ENCODE peak calls at places on chromosomes 11 and 22, in four cellular contexts. One of them, this sample, is unnamed.

GRCh38 chr11:68353669-68354068 is 41.3 kb downstream of the LRP5 start:
- DNase-seq in uterus: no peak
- DNase-seq in heart right ventricle: no peak
- DNase-seq in progenitor cell of endocrine pancreas: no peak
- DNase-seq in this sample: no peak

GRCh38 chr11:2689551-2690260 is 10.1 kb downstream of the KCNQ1OT1 start:
- DNase-seq in uterus: peak; percentile 4
- DNase-seq in heart right ventricle: no peak
- DNase-seq in progenitor cell of endocrine pancreas: no peak
- DNase-seq in this sample: no peak

GRCh38 chr11:132987936-132988335 is 544.4 kb downstream of the OPCML start:
- DNase-seq in uterus: no peak
- DNase-seq in heart right ventricle: no peak
- DNase-seq in progenitor cell of endocrine pancreas: no peak
- DNase-seq in this sample: no peak

GRCh38 chr11:47340980-47341775 is 11.3 kb downstream of the MYBPC3 start:
- DNase-seq in uterus: no peak
- DNase-seq in heart right ventricle: peak; percentile 33
- DNase-seq in progenitor cell of endocrine pancreas: no peak
- DNase-seq in this sample: no peak

GRCh38 chr11:119828011-119828410 is 99.0 kb upstream of the NECTIN1 start:
- DNase-seq in uterus: no peak
- DNase-seq in heart right ventricle: no peak
- DNase-seq in progenitor cell of endocrine pancreas: no peak
- DNase-seq in this sample: no peak

GRCh38 chr11:76588455-76589325 is 81.9 kb downstream of the LRRC32 start:
- DNase-seq in uterus: peak; percentile 65
- DNase-seq in heart right ventricle: peak; percentile 77
- DNase-seq in progenitor cell of endocrine pancreas: no peak
- DNase-seq in this sample: peak; percentile 57

GRCh38 chr22:44881624-44882023 is 128.2 kb downstream of the PHF21B start:
- DNase-seq in uterus: no peak
- DNase-seq in heart right ventricle: no peak
- DNase-seq in progenitor cell of endocrine pancreas: no peak
- DNase-seq in this sample: no peak

GRCh38 chr11:130042093-130042591 is 27.6 kb upstream of the APLP2 start:
- DNase-seq in uterus: no peak
- DNase-seq in heart right ventricle: no peak
- DNase-seq in progenitor cell of endocrine pancreas: no peak
- DNase-seq in this sample: no peak

GRCh38 chr11:117884994-117885393 is 8.5 kb upstream of the FXYD6 start:
- DNase-seq in uterus: peak; percentile 72
- DNase-seq in heart right ventricle: no peak
- DNase-seq in progenitor cell of endocrine pancreas: no peak
- DNase-seq in this sample: peak; percentile 32

GRCh38 chr11:45285931-45286632 is at the start of gene SYT13:
- DNase-seq in uterus: no peak
- DNase-seq in heart right ventricle: peak; percentile 45
- DNase-seq in progenitor cell of endocrine pancreas: peak; percentile 65
- DNase-seq in this sample: peak; percentile 74

GRCh38 chr11:92550411-92550810 is 325.8 kb downstream of the FAT3 start:
- DNase-seq in uterus: no peak
- DNase-seq in heart right ventricle: no peak
- DNase-seq in progenitor cell of endocrine pancreas: no peak
- DNase-seq in this sample: no peak

GRCh38 chr11:78841451-78842060 is 266.9 kb upstream of the NARS2 start:
- DNase-seq in uterus: no peak
- DNase-seq in heart right ventricle: no peak
- DNase-seq in progenitor cell of endocrine pancreas: no peak
- DNase-seq in this sample: no peak

GRCh38 chr22:50148991-50149721 is 21.4 kb upstream of the PANX2 start:
- DNase-seq in uterus: no peak
- DNase-seq in heart right ventricle: peak; percentile 60
- DNase-seq in progenitor cell of endocrine pancreas: no peak
- DNase-seq in this sample: peak; percentile 71

GRCh38 chr22:50153756-50154140 is 16.8 kb upstream of the PANX2 start:
- DNase-seq in uterus: no peak
- DNase-seq in heart right ventricle: no peak
- DNase-seq in progenitor cell of endocrine pancreas: no peak
- DNase-seq in this sample: no peak

GRCh38 chr22:50153056-50153755 is 17.3 kb upstream of the PANX2 start:
- DNase-seq in uterus: no peak
- DNase-seq in heart right ventricle: no peak
- DNase-seq in progenitor cell of endocrine pancreas: no peak
- DNase-seq in this sample: no peak

GRCh38 chr22:50150161-50151129 is 20.1 kb upstream of the PANX2 start:
- DNase-seq in uterus: no peak
- DNase-seq in heart right ventricle: no peak
- DNase-seq in progenitor cell of endocrine pancreas: no peak
- DNase-seq in this sample: no peak

GRCh38 chr22:50151571-50152537 is 18.7 kb upstream of the PANX2 start:
- DNase-seq in uterus: no peak
- DNase-seq in heart right ventricle: no peak
- DNase-seq in progenitor cell of endocrine pancreas: no peak
- DNase-seq in this sample: no peak
- TF ChIP-seq CTCF in uterus: no peak
- TF ChIP-seq CTCF in heart right ventricle: no peak
- TF ChIP-seq CTCF in progenitor cell of endocrine pancreas: no peak
- TF ChIP-seq CTCF in this sample: no peak

GRCh38 chr22:39291501-39291900 is 27.9 kb downstream of the RPL3 start:
- DNase-seq in uterus: no peak
- DNase-seq in heart right ventricle: no peak
- DNase-seq in progenitor cell of endocrine pancreas: no peak
- DNase-seq in this sample: no peak
- TF ChIP-seq CTCF in uterus: no peak
- TF ChIP-seq CTCF in heart right ventricle: no peak
- TF ChIP-seq CTCF in progenitor cell of endocrine pancreas: no peak
- TF ChIP-seq CTCF in this sample: no peak

GRCh38 chr11:89447845-89448244 is 43.3 kb downstream of the NOX4 start:
- DNase-seq in uterus: no peak
- DNase-seq in heart right ventricle: no peak
- DNase-seq in progenitor cell of endocrine pancreas: no peak
- DNase-seq in this sample: no peak

GRCh38 chr11:89443366-89444303 is 47.5 kb downstream of the NOX4 start:
- DNase-seq in uterus: no peak
- DNase-seq in heart right ventricle: no peak
- DNase-seq in progenitor cell of endocrine pancreas: no peak
- DNase-seq in this sample: no peak

GRCh38 chr11:89441606-89442005 is 49.6 kb downstream of the NOX4 start:
- DNase-seq in uterus: no peak
- DNase-seq in heart right ventricle: no peak
- DNase-seq in progenitor cell of endocrine pancreas: no peak
- DNase-seq in this sample: no peak

GRCh38 chr11:89437317-89437716 is 53.9 kb downstream of the NOX4 start:
- DNase-seq in uterus: no peak
- DNase-seq in heart right ventricle: no peak
- DNase-seq in progenitor cell of endocrine pancreas: no peak
- DNase-seq in this sample: no peak

GRCh38 chr11:89442801-89443200 is 48.4 kb downstream of the NOX4 start:
- DNase-seq in uterus: no peak
- DNase-seq in heart right ventricle: no peak
- DNase-seq in progenitor cell of endocrine pancreas: no peak
- DNase-seq in this sample: no peak
- TF ChIP-seq CTCF in uterus: no peak
- TF ChIP-seq CTCF in heart right ventricle: no peak
- TF ChIP-seq CTCF in progenitor cell of endocrine pancreas: no peak
- TF ChIP-seq CTCF in this sample: no peak

DNA sequence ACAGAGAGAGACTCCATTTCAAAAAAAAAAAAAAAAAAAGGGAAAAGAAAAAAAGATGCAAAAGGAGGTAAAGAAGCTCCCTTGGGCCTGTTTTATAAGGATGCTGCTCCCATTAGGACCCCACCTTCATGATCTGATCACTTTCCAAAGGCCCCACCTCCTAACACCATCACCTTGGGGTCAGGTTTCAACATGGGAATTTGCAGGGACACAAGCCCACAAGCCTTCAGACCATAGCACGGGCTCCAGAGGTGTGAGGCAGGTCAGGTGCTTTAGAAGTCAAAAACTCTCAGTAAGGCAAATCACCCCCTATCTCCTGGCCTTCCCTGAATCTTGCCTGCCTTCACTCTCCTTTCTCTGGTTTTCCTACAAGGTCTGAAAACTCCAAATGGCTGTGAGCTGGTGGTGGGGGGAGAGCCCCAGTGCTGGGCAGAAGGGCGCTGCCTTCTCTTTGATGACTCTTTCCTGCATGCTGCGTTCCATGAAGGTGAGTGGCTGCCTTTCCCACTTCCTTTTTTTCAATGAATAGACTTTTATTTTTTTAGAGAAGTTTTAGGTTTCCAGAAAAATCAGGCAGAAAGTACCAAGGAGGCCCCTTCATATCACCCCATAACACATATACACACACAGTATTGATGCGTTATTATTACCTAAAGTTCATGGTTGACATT is 13.2 kb downstream of the ASPHD2 start:
- DNase-seq in uterus: no peak
- DNase-seq in heart right ventricle: no peak
- DNase-seq in progenitor cell of endocrine pancreas: no peak
- DNase-seq in this sample: no peak
- TF ChIP-seq CTCF in uterus: no peak
- TF ChIP-seq CTCF in heart right ventricle: no peak
- TF ChIP-seq CTCF in progenitor cell of endocrine pancreas: no peak
- TF ChIP-seq CTCF in this sample: no peak

GRCh38 chr11:58133329-58134076 is 8.2 kb upstream of the OR9I1 start:
- DNase-seq in uterus: no peak
- DNase-seq in heart right ventricle: no peak
- DNase-seq in progenitor cell of endocrine pancreas: no peak
- DNase-seq in this sample: no peak
- TF ChIP-seq CTCF in uterus: no peak
- TF ChIP-seq CTCF in heart right ventricle: no peak
- TF ChIP-seq CTCF in progenitor cell of endocrine pancreas: no peak
- TF ChIP-seq CTCF in this sample: no peak

GRCh38 chr11:125225401-125225800 is 60.9 kb downstream of the PKNOX2 start:
- DNase-seq in uterus: no peak
- DNase-seq in heart right ventricle: no peak
- DNase-seq in progenitor cell of endocrine pancreas: no peak
- DNase-seq in this sample: no peak

GRCh38 chr11:125222494-125222893 is 57.9 kb downstream of the PKNOX2 start:
- DNase-seq in uterus: no peak
- DNase-seq in heart right ventricle: no peak
- DNase-seq in progenitor cell of endocrine pancreas: no peak
- DNase-seq in this sample: no peak

GRCh38 chr11:125226701-125227100 is 62.1 kb downstream of the PKNOX2 start:
- DNase-seq in uterus: no peak
- DNase-seq in heart right ventricle: peak; percentile 49
- DNase-seq in progenitor cell of endocrine pancreas: no peak
- DNase-seq in this sample: no peak

GRCh38 chr11:125223901-125224331 is 59.4 kb downstream of the PKNOX2 start:
- DNase-seq in uterus: no peak
- DNase-seq in heart right ventricle: no peak
- DNase-seq in progenitor cell of endocrine pancreas: no peak
- DNase-seq in this sample: no peak

GRCh38 chr11:125224391-125225015 is 60.0 kb downstream of the PKNOX2 start:
- DNase-seq in uterus: peak; percentile 57
- DNase-seq in heart right ventricle: peak; percentile 25
- DNase-seq in progenitor cell of endocrine pancreas: no peak
- DNase-seq in this sample: no peak
- TF ChIP-seq CTCF in uterus: peak; percentile 34
- TF ChIP-seq CTCF in heart right ventricle: peak; percentile 50
- TF ChIP-seq CTCF in progenitor cell of endocrine pancreas: peak; percentile 40
- TF ChIP-seq CTCF in this sample: peak; percentile 58